ENCODE peak calls at places on chromosomes 4 and X, in eight cellular contexts. T is WERI-Rb-1, J is GM12865, Q is AG09319, X is MCF 10A, P is cardiac fibroblast, E is endothelial cell, K is tibial nerve. O is an unnamed sample.

GRCh38 chr4:89109841-89110540 is 1.3 kb upstream of the TIGD2 start:
- DNase-seq in T (no peak), J (no peak), Q (no peak), X (no peak), P (no peak), E (peak; percentile 18), K (no peak), O (no peak)

GRCh38 chr4:95591278-95591677 is 42.5 kb upstream of the UNC5C start:
- DNase-seq in T (no peak), J (no peak), Q (no peak), X (no peak), P (no peak), E (no peak), K (no peak), O (no peak)

GRCh38 chr4:107255114-107255513 is 219.0 kb upstream of the DKK2 start:
- DNase-seq in T (no peak), J (no peak), Q (no peak), X (no peak), P (no peak), E (no peak), K (no peak), O (no peak)

GRCh38 chr4:185578284-185578683 is 43.0 kb upstream of the PDLIM3 start:
- DNase-seq in T (no peak), J (no peak), Q (no peak), X (no peak), P (no peak), E (no peak), K (no peak), O (no peak)

GRCh38 chr4:14816592-14817273 is 185.5 kb upstream of the CPEB2 start:
- DNase-seq in T (no peak), J (no peak), Q (no peak), X (no peak), P (no peak), E (no peak), K (no peak), O (no peak)

GRCh38 chrX:65731684-65732289 is 64.3 kb downstream of the MSN start:
- DNase-seq in T (no peak), J (no peak), Q (no peak), X (no peak), P (no peak), E (no peak), K (no peak), O (no peak)

GRCh38 chr4:8534129-8534528 is 46.1 kb upstream of the GPR78 start:
- DNase-seq in T (no peak), J (peak; percentile 93), Q (no peak), X (peak; percentile 46), P (peak; percentile 34), E (no peak), K (no peak), O (peak; percentile 70)

GRCh38 chrX:37998586-37999267 is 7.6 kb upstream of the SYTL5 start:
- DNase-seq in T (no peak), J (no peak), Q (no peak), X (peak; percentile 49), P (no peak), E (no peak), K (no peak), O (no peak)

GRCh38 chr4:38609614-38610013 is 54.4 kb upstream of the KLF3 start:
- DNase-seq in T (no peak), J (no peak), Q (no peak), X (no peak), P (no peak), E (no peak), K (no peak), O (no peak)

GRCh38 chrX:13649823-13650222 is 3.1 kb upstream of the TCEANC start:
- DNase-seq in T (no peak), J (no peak), Q (no peak), X (no peak), P (peak; percentile 13), E (no peak), K (no peak), O (no peak)

GRCh38 chr4:83010522-83011318 is at the start of gene LIN54:
- DNase-seq in T (peak; percentile 82), J (peak; percentile 92), Q (no peak), X (peak; percentile 74), P (peak; percentile 85), E (peak; percentile 62), K (peak; percentile 54), O (peak; percentile 88)

GRCh38 chrX:38654302-38654701 is 93.0 kb downstream of the TSPAN7 start:
- DNase-seq in T (peak; percentile 22), J (peak; percentile 23), Q (no peak), X (peak; percentile 54), P (peak; percentile 53), E (peak; percentile 7), K (no peak), O (no peak)

DNA sequence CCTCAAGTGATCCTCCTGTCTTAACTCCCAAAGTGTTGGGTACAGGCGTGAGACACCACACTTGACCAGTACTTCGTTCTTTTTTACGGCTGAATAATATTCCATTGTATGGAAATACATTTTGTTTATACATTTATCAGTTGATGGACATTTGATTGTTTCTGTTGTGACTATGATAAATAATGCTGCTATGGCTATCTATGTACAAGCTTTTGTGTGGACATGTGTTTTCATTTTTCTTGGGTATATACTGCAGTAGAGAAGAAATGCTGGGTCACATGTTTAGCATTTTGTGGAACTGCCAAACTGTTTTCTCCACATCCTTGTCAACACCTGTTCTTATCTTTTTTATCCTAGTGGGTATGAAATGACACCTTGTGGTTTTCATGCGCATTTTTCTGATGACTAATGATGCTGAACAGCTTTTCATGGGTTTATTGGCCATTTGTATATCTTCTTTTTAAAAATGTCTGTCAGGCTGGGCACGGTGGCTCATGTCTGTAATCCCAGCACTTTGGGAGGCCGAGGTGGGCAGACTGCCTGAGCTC is 37.3 kb downstream of the SAT1 start:
- DNase-seq in T (no peak), J (peak; percentile 9), Q (no peak), X (peak; percentile 39), P (peak; percentile 44), E (no peak), K (no peak), O (no peak)
- TF ChIP-seq CTCF in T (no peak), J (no peak), Q (no peak), X (peak; percentile 12), P (no peak), E (no peak), K (no peak), O (no peak)

DNA sequence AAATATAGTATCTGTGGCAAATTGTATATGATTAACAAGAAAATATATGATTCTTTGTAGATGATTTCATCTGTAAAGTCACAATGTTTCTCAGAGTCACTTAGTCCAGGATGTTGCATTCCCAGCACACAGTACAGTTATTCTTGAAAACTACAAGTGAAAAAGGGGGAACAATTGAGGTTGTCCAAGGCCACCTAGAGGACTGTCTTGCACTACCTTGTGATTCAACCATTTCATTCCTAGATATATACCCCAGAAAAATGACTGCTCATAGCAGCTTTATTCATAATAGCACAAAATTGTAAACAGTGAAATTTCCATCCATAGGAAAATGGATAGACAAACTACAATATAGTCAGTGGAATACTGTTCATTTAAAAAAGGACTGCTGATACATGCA is 16.0 kb downstream of the C4orf33 start:
- DNase-seq in T (no peak), J (no peak), Q (no peak), X (no peak), P (no peak), E (no peak), K (no peak), O (no peak)
- TF ChIP-seq CTCF in T (no peak), J (no peak), Q (no peak), X (no peak), P (no peak), E (no peak), K (no peak), O (peak; percentile 26)

GRCh38 chrX:15384304-15384703 is at the start of gene VEGFD:
- DNase-seq in T (no peak), J (no peak), Q (peak; percentile 60), X (peak; percentile 70), P (peak; percentile 76), E (no peak), K (no peak), O (no peak)

GRCh38 chrX:15376956-15377355 is 7.3 kb downstream of the VEGFD start:
- DNase-seq in T (no peak), J (no peak), Q (no peak), X (no peak), P (no peak), E (no peak), K (no peak), O (no peak)

GRCh38 chrX:15382809-15383208 is 1.4 kb downstream of the VEGFD start:
- DNase-seq in T (peak; percentile 15), J (no peak), Q (no peak), X (no peak), P (no peak), E (peak; percentile 4), K (no peak), O (no peak)
- TF ChIP-seq CTCF in T (peak; percentile 16), J (no peak), Q (no peak), X (no peak), P (no peak), E (no peak), K (no peak), O (no peak)

DNA sequence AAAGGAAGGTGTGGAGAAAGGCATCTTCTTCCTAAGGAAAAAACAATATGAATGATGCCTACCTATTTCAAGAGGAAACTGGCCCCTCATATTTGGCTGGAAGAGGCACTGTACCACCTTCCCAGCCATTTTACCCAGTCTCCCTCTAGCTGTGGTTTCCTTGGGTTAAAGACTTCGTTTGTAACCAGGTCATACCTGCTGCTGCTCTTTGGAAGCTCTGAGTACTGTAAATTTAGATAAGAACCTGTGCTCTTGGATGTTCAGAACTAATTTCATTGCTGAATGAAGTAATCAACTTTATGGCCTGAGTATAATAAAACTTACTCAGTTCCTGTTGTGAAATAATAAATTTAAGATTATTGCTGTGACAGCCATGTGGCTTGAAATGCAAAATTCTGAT is 12.1 kb downstream of the MTTP start:
- DNase-seq in T (no peak), J (no peak), Q (no peak), X (no peak), P (no peak), E (no peak), K (no peak), O (no peak)
- TF ChIP-seq CTCF in T (no peak), J (no peak), Q (no peak), X (no peak), P (no peak), E (no peak), K (no peak), O (no peak)

DNA sequence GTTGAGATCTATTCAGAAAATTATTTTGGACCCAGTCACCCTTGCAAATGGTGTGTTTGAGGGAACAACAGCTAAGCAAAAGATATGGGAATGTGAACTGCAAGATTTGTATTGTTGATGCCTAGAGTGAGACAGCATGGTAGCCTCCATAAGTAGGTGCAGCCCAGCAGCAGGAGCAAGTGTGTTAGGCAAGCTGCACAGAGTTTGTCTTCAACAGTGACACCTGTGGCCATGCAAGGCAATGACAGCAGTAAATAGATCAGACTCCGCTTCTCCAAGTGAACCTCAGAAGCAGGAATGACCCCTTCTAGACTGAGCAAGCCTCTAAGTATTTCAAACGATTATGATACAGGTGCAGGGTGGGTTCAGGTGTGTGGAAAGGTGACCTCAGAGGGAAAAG is 133.4 kb upstream of the MSX1 start:
- DNase-seq in T (no peak), J (peak; percentile 11), Q (no peak), X (no peak), P (no peak), E (no peak), K (no peak), O (no peak)
- TF ChIP-seq CTCF in T (peak; percentile 70), J (peak; percentile 34), Q (peak; percentile 13), X (no peak), P (peak; percentile 24), E (peak; percentile 48), K (no peak), O (no peak)

O was measured in GM13976.